ENCODE peak calls at places on chromosome 1, in eight cellular contexts. One of them, this sample, is unnamed.

GRCh38 chr1:176469450-176469985 is 6.5 kb downstream of the PAPPA2 start:
- DNase-seq in endothelial cell: no peak
- DNase-seq in GM12865: no peak
- DNase-seq in ovary: no peak
- DNase-seq in stomach: no peak
- DNase-seq in foreskin fibroblast: no peak
- DNase-seq in glutamatergic neuron: no peak
- DNase-seq in nephron progenitor cell: no peak
- DNase-seq in this sample: no peak

GRCh38 chr1:114345930-114346479 is 165.0 kb downstream of the TRIM33 start:
- DNase-seq in nephron progenitor cell: peak
- DNase-seq in GM12865: no peak
- DNase-seq in foreskin fibroblast: peak
- DNase-seq in glutamatergic neuron: peak
- DNase-seq in stomach: no peak
- DNase-seq in endothelial cell: peak
- DNase-seq in ovary: peak
- DNase-seq in this sample: peak

GRCh38 chr1:244163861-244164562 is 112.9 kb downstream of the ZBTB18 start:
- DNase-seq in glutamatergic neuron: no peak
- DNase-seq in endothelial cell: no peak
- DNase-seq in nephron progenitor cell: no peak
- DNase-seq in ovary: no peak
- DNase-seq in stomach: no peak
- DNase-seq in GM12865: no peak
- DNase-seq in foreskin fibroblast: peak
- DNase-seq in this sample: no peak

GRCh38 chr1:179935909-179936496 is 18.6 kb upstream of the CEP350 start:
- DNase-seq in endothelial cell: no peak
- DNase-seq in foreskin fibroblast: no peak
- DNase-seq in nephron progenitor cell: no peak
- DNase-seq in glutamatergic neuron: no peak
- DNase-seq in GM12865: no peak
- DNase-seq in stomach: no peak
- DNase-seq in ovary: no peak
- DNase-seq in this sample: no peak

GRCh38 chr1:34266127-34266951 is 89.6 kb downstream of the C1orf94 start:
- DNase-seq in GM12865: no peak
- DNase-seq in nephron progenitor cell: peak
- DNase-seq in foreskin fibroblast: no peak
- DNase-seq in ovary: no peak
- DNase-seq in glutamatergic neuron: no peak
- DNase-seq in stomach: no peak
- DNase-seq in endothelial cell: peak
- DNase-seq in this sample: no peak

GRCh38 chr1:6152882-6153281 is 27.2 kb downstream of the CHD5 start:
- DNase-seq in endothelial cell: no peak
- DNase-seq in nephron progenitor cell: no peak
- DNase-seq in GM12865: no peak
- DNase-seq in foreskin fibroblast: no peak
- DNase-seq in ovary: no peak
- DNase-seq in stomach: no peak
- DNase-seq in glutamatergic neuron: no peak
- DNase-seq in this sample: no peak

GRCh38 chr1:154534263-154534844 is 24.1 kb downstream of the UBE2Q1 start:
- DNase-seq in glutamatergic neuron: peak
- DNase-seq in ovary: no peak
- DNase-seq in nephron progenitor cell: peak
- DNase-seq in stomach: peak
- DNase-seq in GM12865: peak
- DNase-seq in foreskin fibroblast: peak
- DNase-seq in endothelial cell: peak
- DNase-seq in this sample: no peak

GRCh38 chr1:205346956-205347574 is 9.7 kb downstream of the KLHDC8A start:
- DNase-seq in ovary: no peak
- DNase-seq in stomach: no peak
- DNase-seq in foreskin fibroblast: no peak
- DNase-seq in GM12865: no peak
- DNase-seq in endothelial cell: no peak
- DNase-seq in nephron progenitor cell: no peak
- DNase-seq in glutamatergic neuron: no peak
- DNase-seq in this sample: no peak

GRCh38 chr1:112533029-112533428 is 24.3 kb downstream of the WNT2B start:
- DNase-seq in glutamatergic neuron: no peak
- DNase-seq in endothelial cell: no peak
- DNase-seq in stomach: no peak
- DNase-seq in GM12865: no peak
- DNase-seq in foreskin fibroblast: peak
- DNase-seq in nephron progenitor cell: no peak
- DNase-seq in ovary: no peak
- DNase-seq in this sample: no peak

GRCh38 chr1:12173631-12174121 is 6.9 kb downstream of the TNFRSF1B start:
- DNase-seq in glutamatergic neuron: no peak
- DNase-seq in foreskin fibroblast: no peak
- DNase-seq in endothelial cell: no peak
- DNase-seq in stomach: peak
- DNase-seq in ovary: no peak
- DNase-seq in nephron progenitor cell: no peak
- DNase-seq in GM12865: peak
- DNase-seq in this sample: no peak

GRCh38 chr1:12179111-12179519 is 12.3 kb downstream of the TNFRSF1B start:
- DNase-seq in endothelial cell: no peak
- DNase-seq in glutamatergic neuron: no peak
- DNase-seq in ovary: no peak
- DNase-seq in stomach: no peak
- DNase-seq in GM12865: peak
- DNase-seq in nephron progenitor cell: no peak
- DNase-seq in foreskin fibroblast: peak
- DNase-seq in this sample: no peak

GRCh38 chr1:99867682-99868081 is 17.5 kb downstream of the AGL start:
- DNase-seq in nephron progenitor cell: no peak
- DNase-seq in stomach: no peak
- DNase-seq in foreskin fibroblast: no peak
- DNase-seq in endothelial cell: no peak
- DNase-seq in ovary: no peak
- DNase-seq in GM12865: no peak
- DNase-seq in glutamatergic neuron: no peak
- DNase-seq in this sample: no peak

DNA sequence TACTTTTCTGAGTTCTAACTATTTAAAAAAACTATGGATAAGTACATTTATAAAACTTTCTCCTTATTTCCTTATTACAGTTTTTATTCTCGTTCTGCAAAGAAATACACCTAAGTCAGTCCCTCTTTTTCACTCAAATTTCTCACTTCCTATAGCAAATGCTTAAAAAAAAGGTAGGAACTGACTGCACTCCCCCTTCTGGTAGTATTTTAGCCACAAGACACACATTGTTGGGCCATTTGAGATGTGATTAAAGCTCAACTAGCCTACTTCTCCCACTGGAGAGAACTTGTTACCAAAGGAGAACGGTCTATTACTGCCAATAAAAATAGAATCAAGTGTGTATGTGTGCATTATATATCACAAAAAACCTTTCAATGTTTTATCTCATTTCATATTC is 521.9 kb upstream of the PRMT6 start:
- DNase-seq in GM12865: no peak
- DNase-seq in nephron progenitor cell: no peak
- DNase-seq in glutamatergic neuron: no peak
- DNase-seq in stomach: no peak
- DNase-seq in ovary: no peak
- DNase-seq in endothelial cell: no peak
- DNase-seq in foreskin fibroblast: no peak
- DNase-seq in this sample: no peak
- TF ChIP-seq CTCF in GM12865: no peak
- TF ChIP-seq CTCF in nephron progenitor cell: no peak
- TF ChIP-seq CTCF in glutamatergic neuron: no peak
- TF ChIP-seq CTCF in stomach: no peak
- TF ChIP-seq CTCF in ovary: no peak
- TF ChIP-seq CTCF in endothelial cell: no peak
- TF ChIP-seq CTCF in foreskin fibroblast: no peak
- TF ChIP-seq CTCF in this sample: peak

DNA sequence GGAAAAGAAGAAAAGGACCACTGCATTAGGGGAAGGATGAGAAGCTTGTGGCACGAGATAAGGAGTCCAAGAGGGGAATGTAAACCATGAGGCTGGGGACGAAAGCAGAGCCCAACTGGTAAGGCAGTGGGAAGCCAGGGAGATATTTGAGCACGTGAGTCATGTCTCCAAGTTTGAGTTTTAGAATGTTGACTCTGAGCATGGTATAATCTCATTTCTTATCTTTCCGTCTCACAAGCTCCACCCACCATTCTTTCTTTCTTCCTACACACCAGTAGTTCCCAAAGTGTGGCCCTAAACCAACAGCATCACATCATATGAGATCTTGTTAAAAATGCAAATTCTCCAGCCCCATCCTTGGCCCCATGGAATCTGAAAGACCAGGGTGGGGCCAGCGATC is 145.3 kb downstream of the PLPP3 start:
- DNase-seq in stomach: no peak
- DNase-seq in ovary: no peak
- DNase-seq in foreskin fibroblast: no peak
- DNase-seq in nephron progenitor cell: no peak
- DNase-seq in GM12865: no peak
- DNase-seq in glutamatergic neuron: no peak
- DNase-seq in endothelial cell: no peak
- DNase-seq in this sample: no peak
- TF ChIP-seq CTCF in stomach: no peak
- TF ChIP-seq CTCF in ovary: no peak
- TF ChIP-seq CTCF in foreskin fibroblast: no peak
- TF ChIP-seq CTCF in nephron progenitor cell: no peak
- TF ChIP-seq CTCF in GM12865: no peak
- TF ChIP-seq CTCF in glutamatergic neuron: no peak
- TF ChIP-seq CTCF in endothelial cell: no peak
- TF ChIP-seq CTCF in this sample: no peak

GRCh38 chr1:165152727-165153126 is 203.8 kb downstream of the LMX1A start:
- DNase-seq in glutamatergic neuron: peak
- DNase-seq in nephron progenitor cell: peak
- DNase-seq in endothelial cell: peak
- DNase-seq in ovary: no peak
- DNase-seq in GM12865: no peak
- DNase-seq in foreskin fibroblast: no peak
- DNase-seq in stomach: no peak
- DNase-seq in this sample: no peak
- TF ChIP-seq CTCF in glutamatergic neuron: peak
- TF ChIP-seq CTCF in nephron progenitor cell: peak
- TF ChIP-seq CTCF in endothelial cell: no peak
- TF ChIP-seq CTCF in ovary: no peak
- TF ChIP-seq CTCF in GM12865: no peak
- TF ChIP-seq CTCF in foreskin fibroblast: no peak
- TF ChIP-seq CTCF in stomach: no peak
- TF ChIP-seq CTCF in this sample: peak

GRCh38 chr1:239008568-239008967 is 377.8 kb upstream of the CHRM3 start:
- DNase-seq in foreskin fibroblast: no peak
- DNase-seq in nephron progenitor cell: no peak
- DNase-seq in stomach: no peak
- DNase-seq in ovary: no peak
- DNase-seq in glutamatergic neuron: no peak
- DNase-seq in GM12865: no peak
- DNase-seq in endothelial cell: no peak
- DNase-seq in this sample: no peak
- TF ChIP-seq CTCF in foreskin fibroblast: no peak
- TF ChIP-seq CTCF in nephron progenitor cell: peak
- TF ChIP-seq CTCF in stomach: no peak
- TF ChIP-seq CTCF in ovary: no peak
- TF ChIP-seq CTCF in glutamatergic neuron: peak
- TF ChIP-seq CTCF in GM12865: no peak
- TF ChIP-seq CTCF in endothelial cell: peak
- TF ChIP-seq CTCF in this sample: peak

DNA sequence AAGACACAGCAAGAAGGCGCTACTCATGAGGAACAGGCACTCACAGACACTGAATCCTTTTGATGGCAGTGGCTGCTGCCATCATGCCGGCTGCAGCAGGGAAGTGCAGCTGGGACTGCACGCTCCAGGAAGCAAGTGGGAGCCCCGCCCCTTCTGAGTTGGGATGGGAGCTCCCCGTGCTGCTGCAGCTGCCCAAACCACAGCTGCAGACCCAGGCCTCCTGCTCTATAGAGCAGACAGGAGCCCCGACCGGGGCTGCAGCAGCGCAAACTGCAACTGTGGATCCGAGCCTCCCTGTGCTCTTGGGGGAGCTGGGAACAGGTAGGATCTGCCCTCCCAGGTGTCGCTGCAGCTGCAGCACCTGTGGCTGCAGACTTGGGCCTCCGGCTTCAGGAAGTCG is 65.2 kb upstream of the MARK1 start:
- DNase-seq in GM12865: no peak
- DNase-seq in endothelial cell: no peak
- DNase-seq in ovary: no peak
- DNase-seq in nephron progenitor cell: peak
- DNase-seq in glutamatergic neuron: peak
- DNase-seq in foreskin fibroblast: no peak
- DNase-seq in stomach: no peak
- DNase-seq in this sample: peak
- TF ChIP-seq CTCF in GM12865: no peak
- TF ChIP-seq CTCF in endothelial cell: no peak
- TF ChIP-seq CTCF in ovary: no peak
- TF ChIP-seq CTCF in nephron progenitor cell: no peak
- TF ChIP-seq CTCF in glutamatergic neuron: no peak
- TF ChIP-seq CTCF in foreskin fibroblast: no peak
- TF ChIP-seq CTCF in stomach: no peak
- TF ChIP-seq CTCF in this sample: peak

GRCh38 chr1:65528104-65528503 is 107.6 kb downstream of the LEPR start:
- DNase-seq in stomach: no peak
- DNase-seq in glutamatergic neuron: no peak
- DNase-seq in nephron progenitor cell: no peak
- DNase-seq in ovary: no peak
- DNase-seq in foreskin fibroblast: no peak
- DNase-seq in endothelial cell: no peak
- DNase-seq in GM12865: no peak
- DNase-seq in this sample: no peak
- TF ChIP-seq CTCF in stomach: no peak
- TF ChIP-seq CTCF in glutamatergic neuron: peak
- TF ChIP-seq CTCF in nephron progenitor cell: peak
- TF ChIP-seq CTCF in ovary: no peak
- TF ChIP-seq CTCF in foreskin fibroblast: no peak
- TF ChIP-seq CTCF in endothelial cell: peak
- TF ChIP-seq CTCF in GM12865: no peak
- TF ChIP-seq CTCF in this sample: peak

DNA sequence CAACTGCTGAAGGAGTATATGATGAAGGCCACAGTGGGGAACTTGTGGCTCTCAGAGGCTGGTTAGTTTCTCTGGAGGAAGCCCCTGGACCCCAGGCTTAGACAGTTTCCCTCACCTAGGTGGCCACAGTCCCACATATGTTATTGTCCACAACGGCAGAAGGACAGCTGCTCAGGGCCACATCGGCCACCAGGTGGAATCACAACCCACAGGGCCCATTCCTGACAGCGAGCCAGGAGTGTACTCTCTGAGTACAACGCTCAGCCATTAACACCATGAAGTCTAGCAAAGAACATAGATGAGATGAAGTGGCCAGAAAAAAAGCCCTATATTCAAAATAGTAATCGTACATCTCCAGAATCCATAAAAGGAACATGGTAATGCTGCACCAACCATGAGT is 383.1 kb downstream of the HHAT start:
- DNase-seq in ovary: no peak
- DNase-seq in nephron progenitor cell: no peak
- DNase-seq in endothelial cell: peak
- DNase-seq in stomach: no peak
- DNase-seq in glutamatergic neuron: no peak
- DNase-seq in GM12865: no peak
- DNase-seq in foreskin fibroblast: no peak
- DNase-seq in this sample: no peak
- TF ChIP-seq CTCF in ovary: no peak
- TF ChIP-seq CTCF in nephron progenitor cell: no peak
- TF ChIP-seq CTCF in endothelial cell: no peak
- TF ChIP-seq CTCF in stomach: no peak
- TF ChIP-seq CTCF in glutamatergic neuron: no peak
- TF ChIP-seq CTCF in GM12865: no peak
- TF ChIP-seq CTCF in foreskin fibroblast: no peak
- TF ChIP-seq CTCF in this sample: no peak